ENCODE peak calls at places on chromosomes 16 and 17, in seven cellular contexts. N, H, U, I, X, R and J are unnamed samples. For H3K4me1, the result is how much of the 10 kb centered on the place peaks cover.

GRCh38 chr17:2023692-2024571 is 1.2 kb downstream of the RTN4RL1 start:
- DNase-seq in N (no peak), H (peak), U (peak), I (peak), X (peak), R (no peak), J (peak)

GRCh38 chr17:1055751-1056645 is 59.1 kb downstream of the TIMM22 start:
- DNase-seq in N (peak), H (peak), U (peak), I (peak), X (peak), R (no peak), J (peak)

GRCh38 chr17:45146616-45147101 is 1.6 kb upstream of the HEXIM1 start:
- DNase-seq in N (peak), H (no peak), U (peak), I (peak), X (no peak), R (no peak), J (no peak)

GRCh38 chr17:72719582-72720493 is 372.6 kb downstream of the SLC39A11 start:
- DNase-seq in N (no peak), H (no peak), U (no peak), I (no peak), X (no peak), R (no peak), J (no peak)

GRCh38 chr17:76077582-76078110 is 1.3 kb upstream of the ZACN start:
- DNase-seq in N (no peak), H (no peak), U (no peak), I (no peak), X (no peak), R (no peak), J (no peak)

GRCh38 chr17:49916854-49917515 is 52.0 kb upstream of the DLX4 start:
- DNase-seq in N (no peak), H (no peak), U (no peak), I (no peak), X (no peak), R (no peak), J (no peak)

GRCh38 chr16:73228649-73229048 is 180.7 kb upstream of the ZFHX3 start:
- DNase-seq in N (no peak), H (no peak), U (no peak), I (no peak), X (no peak), R (no peak), J (no peak)

GRCh38 chr17:29154516-29155234 is 25.5 kb downstream of the MYO18A start:
- DNase-seq in N (no peak), H (no peak), U (peak), I (no peak), X (peak), R (no peak), J (no peak)

GRCh38 chr17:45992175-45992574 is 6.9 kb upstream of the STH start:
- DNase-seq in N (no peak), H (no peak), U (no peak), I (no peak), X (no peak), R (no peak), J (no peak)

GRCh38 chr17:1727876-1728630 is 3.5 kb downstream of the WDR81 start:
- DNase-seq in N (no peak), H (peak), U (no peak), I (peak), X (peak), R (peak), J (no peak)

GRCh38 chr17:65984299-65984698 is 207.6 kb downstream of the CEP112 start:
- DNase-seq in N (no peak), H (no peak), U (no peak), I (no peak), X (no peak), R (no peak), J (no peak)

GRCh38 chr17:78541488-78542237 is 35.5 kb downstream of the DNAH17 start:
- DNase-seq in N (peak), H (no peak), U (no peak), I (peak), X (no peak), R (peak), J (no peak)

GRCh38 chr17:59572301-59572924 is 7.0 kb downstream of the DHX40 start:
- DNase-seq in N (no peak), H (no peak), U (no peak), I (no peak), X (no peak), R (no peak), J (no peak)

GRCh38 chr17:13014801-13015200 is 3.0 kb downstream of the ELAC2 start:
- DNase-seq in N (no peak), H (no peak), U (no peak), I (no peak), X (no peak), R (no peak), J (no peak)

GRCh38 chr17:13478326-13478830 is 123.4 kb downstream of the HS3ST3A1 start:
- DNase-seq in N (no peak), H (no peak), U (no peak), I (no peak), X (no peak), R (no peak), J (no peak)

GRCh38 chr17:59647288-59647687 is 27.6 kb downstream of the CLTC start:
- DNase-seq in N (no peak), H (no peak), U (no peak), I (no peak), X (no peak), R (no peak), J (no peak)

GRCh38 chr17:57782051-57782490 is 37.0 kb upstream of the CCDC182 start:
- DNase-seq in N (no peak), H (no peak), U (no peak), I (no peak), X (no peak), R (no peak), J (no peak)

GRCh38 chr16:29994613-29995329 is 646 bp downstream of the HIRIP3 start:
- DNase-seq in N (no peak), H (peak), U (peak), I (peak), X (no peak), R (peak), J (peak)

GRCh38 chr17:48055531-48056245 is 7.5 kb downstream of the NFE2L1 start:
- DNase-seq in N (no peak), H (peak), U (no peak), I (peak), X (no peak), R (no peak), J (no peak)

GRCh38 chr16:6692874-6693273 is 639.8 kb upstream of the RBFOX1 start:
- DNase-seq in N (no peak), H (no peak), U (no peak), I (no peak), X (no peak), R (no peak), J (no peak)

GRCh38 chr16:10929853-10930754 is 12.2 kb downstream of the DEXI start:
- DNase-seq in N (no peak), H (no peak), U (no peak), I (no peak), X (no peak), R (no peak), J (no peak)

GRCh38 chr17:35977509-35977908 is 3.8 kb downstream of the CCL16 start:
- DNase-seq in N (no peak), H (no peak), U (no peak), I (no peak), X (no peak), R (no peak), J (no peak)

DNA sequence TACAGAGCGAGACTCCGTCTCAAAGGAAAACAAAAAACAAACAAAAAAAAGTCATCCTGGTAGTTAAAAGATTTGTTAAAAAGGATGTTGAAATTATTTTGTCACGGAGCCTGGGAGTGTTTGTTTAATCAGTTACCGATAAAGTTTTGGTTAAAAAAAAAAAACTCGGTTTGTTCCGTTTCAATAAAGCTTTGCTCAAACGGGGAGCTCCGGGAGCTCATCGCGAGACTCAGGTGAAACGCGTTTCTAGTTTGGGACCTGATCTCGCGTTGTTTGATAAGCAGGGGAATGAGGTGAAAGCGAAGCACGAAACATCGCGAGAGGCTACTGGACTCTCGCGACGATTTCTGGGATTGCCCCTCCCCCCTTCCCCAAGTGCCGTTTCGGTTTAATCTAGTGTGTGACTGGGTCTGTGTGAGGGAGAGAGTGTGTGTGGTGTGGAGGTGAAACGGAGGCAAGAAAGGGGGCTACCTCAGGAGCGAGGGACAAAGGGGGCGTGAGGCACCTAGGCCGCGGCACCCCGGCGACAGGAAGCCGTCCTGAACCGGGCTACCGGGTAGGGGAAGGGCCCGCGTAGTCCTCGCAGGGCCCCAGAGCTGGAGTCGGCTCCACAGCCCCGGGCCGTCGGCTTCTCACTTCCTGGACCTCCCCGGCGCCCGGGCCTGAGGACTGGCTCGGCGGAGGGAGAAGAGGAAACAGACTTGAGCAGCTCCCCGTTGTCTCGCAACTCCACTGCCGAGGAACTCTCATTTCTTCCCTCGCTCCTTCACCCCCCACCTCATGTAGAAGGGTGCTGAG is at the start of gene CDK12:
- DNase-seq in N (peak), H (peak), U (peak), I (peak), X (peak), R (peak), J (peak)
- TF ChIP-seq CTCF in N (no peak), H (no peak), U (no peak), I (peak), X (no peak), R (no peak), J (no peak)

GRCh38 chr16:87395181-87395842 is 3.2 kb downstream of the MAP1LC3B start:
- DNase-seq in N (no peak), H (no peak), U (no peak), I (no peak), X (no peak), R (no peak), J (no peak)

GRCh38 chr16:87393680-87394055 is 1.5 kb downstream of the MAP1LC3B start:
- DNase-seq in N (no peak), H (no peak), U (no peak), I (no peak), X (no peak), R (no peak), J (no peak)

GRCh38 chr16:87391950-87392822 is at the start of gene MAP1LC3B:
- DNase-seq in N (peak), H (peak), U (peak), I (peak), X (peak), R (peak), J (peak)

GRCh38 chr16:87391324-87391949 is 699 bp upstream of the MAP1LC3B start:
- DNase-seq in N (peak), H (peak), U (no peak), I (peak), X (peak), R (no peak), J (peak)

DNA sequence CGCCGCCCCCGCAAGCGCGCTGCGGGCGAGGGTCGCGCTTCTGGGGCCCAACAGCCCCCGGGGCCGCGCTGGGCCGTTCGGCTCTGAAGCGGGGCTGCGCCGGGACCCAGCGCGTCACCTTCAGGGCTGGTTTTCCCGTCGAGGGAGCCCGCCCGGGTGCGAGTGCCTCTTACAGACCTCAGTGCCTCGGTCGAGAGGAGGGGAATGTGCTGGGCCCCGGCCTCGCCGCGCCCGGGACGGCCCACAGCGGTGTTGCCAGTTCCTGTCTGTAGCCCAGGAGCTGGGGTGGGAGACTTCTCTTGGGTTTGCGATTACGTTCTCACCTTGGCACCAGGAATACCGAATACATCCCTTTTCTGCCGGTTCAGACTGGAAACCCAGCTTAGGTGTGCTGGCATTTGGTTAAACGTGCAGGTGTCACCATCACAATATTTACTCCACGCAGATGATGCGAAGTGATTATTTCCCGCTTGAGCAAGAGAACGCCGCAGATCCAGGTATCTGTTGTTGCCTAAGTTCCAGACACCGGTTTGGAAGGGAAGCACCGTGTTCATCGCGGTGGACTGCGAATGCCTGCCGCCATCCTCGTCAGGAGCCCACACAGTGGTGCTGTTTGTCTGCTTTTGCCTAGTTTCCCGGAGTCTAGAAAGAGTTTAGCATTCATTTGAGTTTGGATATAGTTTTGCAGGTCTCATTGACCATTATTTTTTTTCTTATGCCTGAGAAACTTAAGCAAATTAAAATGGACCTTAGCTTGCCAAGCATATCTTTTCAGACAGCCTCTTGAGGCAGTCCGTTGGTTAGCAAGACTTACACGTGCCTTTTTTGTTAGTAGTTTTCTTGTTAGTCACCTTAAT is 915 bp downstream of the MAP1LC3B start:
- DNase-seq in N (peak), H (peak), U (peak), I (peak), X (peak), R (no peak), J (no peak)
- H3K4me1 ChIP-seq in N (under half), H (under half), U (under half), I (under half), X (under half), R (under half), J (half or more)

GRCh38 chr16:50887500-50887899 is 145.6 kb downstream of the CYLD start:
- DNase-seq in N (no peak), H (no peak), U (no peak), I (no peak), X (no peak), R (no peak), J (no peak)

GRCh38 chr16:50889746-50890145 is 147.9 kb downstream of the CYLD start:
- DNase-seq in N (no peak), H (no peak), U (no peak), I (no peak), X (no peak), R (no peak), J (no peak)

GRCh38 chr16:50888486-50889261 is 146.8 kb downstream of the CYLD start:
- DNase-seq in N (no peak), H (no peak), U (no peak), I (no peak), X (no peak), R (no peak), J (no peak)

GRCh38 chr16:50884066-50884860 is 142.4 kb downstream of the CYLD start:
- DNase-seq in N (no peak), H (no peak), U (no peak), I (peak), X (no peak), R (no peak), J (no peak)

DNA sequence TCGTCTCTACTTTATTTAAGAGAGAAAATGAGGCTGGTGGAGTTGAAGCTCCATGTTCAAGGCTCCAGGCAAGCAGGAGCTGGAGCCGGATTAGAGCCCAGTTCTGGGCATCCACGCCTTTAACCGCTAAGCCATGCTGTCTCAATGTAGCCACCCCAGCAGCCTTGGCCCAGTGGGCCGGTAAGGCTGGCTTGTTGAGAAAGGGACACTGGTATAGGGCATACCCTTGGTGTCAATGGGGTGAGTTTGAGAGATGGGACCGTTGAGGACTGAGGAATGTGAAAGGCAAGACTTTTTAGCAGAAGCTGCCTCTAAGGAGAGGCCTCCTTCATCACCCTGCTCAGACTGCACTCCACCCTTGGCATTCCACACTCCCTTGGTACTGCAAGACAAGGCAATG is 147.4 kb downstream of the CYLD start:
- DNase-seq in N (no peak), H (no peak), U (no peak), I (no peak), X (no peak), R (no peak), J (no peak)
- TF ChIP-seq CTCF in N (no peak), H (no peak), U (no peak), I (no peak), X (no peak), R (no peak), J (no peak)

GRCh38 chr17:17151055-17151454 is 55.1 kb downstream of the PLD6 start:
- DNase-seq in N (no peak), H (no peak), U (no peak), I (no peak), X (no peak), R (no peak), J (no peak)
- H3K4me1 ChIP-seq in N (half or more), H (under half), U (under half), I (under half), X (under half), R (under half), J (under half)

GRCh38 chr16:27228621-27229501 is 25.5 kb downstream of the KDM8 start:
- DNase-seq in N (peak), H (no peak), U (no peak), I (peak), X (peak), R (no peak), J (no peak)

GRCh38 chr16:27232061-27232841 is 28.9 kb downstream of the KDM8 start:
- DNase-seq in N (no peak), H (peak), U (no peak), I (no peak), X (no peak), R (peak), J (no peak)

GRCh38 chr16:27231692-27232060 is 28.4 kb downstream of the KDM8 start:
- DNase-seq in N (no peak), H (no peak), U (no peak), I (no peak), X (no peak), R (no peak), J (no peak)

GRCh38 chr16:27229891-27230470 is 26.7 kb downstream of the KDM8 start:
- DNase-seq in N (no peak), H (no peak), U (no peak), I (no peak), X (peak), R (peak), J (no peak)

DNA sequence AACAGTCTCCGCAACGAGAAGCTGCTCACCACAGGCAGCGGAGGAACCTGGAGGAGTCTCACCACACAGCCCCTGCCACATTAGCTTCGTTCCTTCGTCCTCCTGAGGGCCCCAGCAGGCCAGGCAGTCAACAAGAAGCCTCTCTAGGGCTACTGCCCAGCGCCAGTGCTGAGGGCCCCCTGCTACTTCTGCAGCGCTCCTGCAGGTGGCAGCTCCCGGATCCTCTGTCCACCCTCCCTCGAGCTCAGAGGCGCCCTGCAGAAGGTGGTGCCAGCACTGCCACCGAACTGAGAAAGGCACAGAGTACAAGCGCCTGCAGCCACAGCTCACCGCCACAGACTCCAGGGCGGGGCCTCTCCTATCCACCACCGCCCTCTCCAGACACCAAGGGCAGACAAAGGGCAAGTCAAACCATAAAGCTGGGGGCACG is 27.3 kb downstream of the KDM8 start:
- DNase-seq in N (no peak), H (no peak), U (no peak), I (no peak), X (no peak), R (peak), J (no peak)
- TF ChIP-seq CTCF in N (no peak), H (no peak), U (no peak), I (no peak), X (no peak), R (no peak), J (no peak)